ENCODE peak calls at places on chromosome 3, in eight cellular contexts. N is K562, A is tibial artery, O is lung, H is GM23248, Y is body of pancreas, G is colonic mucosa, L is A549. U is an unnamed sample.

GRCh38 chr3:46960081-46960701 is 16.4 kb downstream of the CCDC12 start:
- DNase-seq in A (no peak), N (no peak), L (no peak), Y (peak; percentile 79), H (peak; percentile 86), G (no peak), O (no peak), U (no peak)

GRCh38 chr3:54653456-54654195 is 274.2 kb downstream of the LRTM1 start:
- DNase-seq in G (no peak), L (no peak), O (no peak), A (no peak), N (no peak), Y (no peak), H (no peak), U (no peak)

GRCh38 chr3:133271491-133271890 is 128.4 kb upstream of the BFSP2 start:
- DNase-seq in L (no peak), A (no peak), N (no peak), G (no peak), O (no peak), Y (no peak), H (peak; percentile 47), U (no peak)

GRCh38 chr3:181879926-181880325 is 168.2 kb downstream of the SOX2 start:
- DNase-seq in G (no peak), Y (no peak), H (no peak), L (no peak), O (no peak), N (no peak), A (no peak), U (no peak)

GRCh38 chr3:129612350-129613204 is 6.1 kb upstream of the PLXND1 start:
- DNase-seq in A (peak; percentile 27), G (no peak), N (no peak), O (no peak), L (peak; percentile 78), H (peak; percentile 81), Y (no peak), U (no peak)

GRCh38 chr3:171284308-171285075 is 175.7 kb downstream of the TNIK start:
- DNase-seq in N (no peak), O (no peak), L (peak; percentile 43), G (peak; percentile 24), H (peak; percentile 98), A (peak; percentile 80), Y (peak; percentile 38), U (no peak)

GRCh38 chr3:179731544-179731943 is 78.7 kb downstream of the USP13 start:
- DNase-seq in G (no peak), N (no peak), Y (no peak), O (peak; percentile 91), H (no peak), L (no peak), A (no peak), U (no peak)

GRCh38 chr3:2940062-2940461 is 170.1 kb downstream of the IL5RA start:
- DNase-seq in L (no peak), H (no peak), N (no peak), O (no peak), A (no peak), Y (no peak), G (no peak), U (no peak)

GRCh38 chr3:183514048-183514447 is 41.5 kb downstream of the KLHL6 start:
- DNase-seq in G (no peak), Y (no peak), O (no peak), N (no peak), L (no peak), H (no peak), A (no peak), U (no peak)

GRCh38 chr3:45593708-45594601 is 596 bp upstream of the LIMD1 start:
- DNase-seq in O (peak; percentile 69), L (peak; percentile 56), Y (peak; percentile 76), A (peak; percentile 50), G (peak; percentile 76), N (peak; percentile 85), H (peak; percentile 90), U (peak; percentile 81)

GRCh38 chr3:72082121-72082715 is 297.3 kb upstream of the PROK2 start:
- DNase-seq in N (no peak), Y (peak; percentile 64), L (no peak), G (peak; percentile 30), H (peak; percentile 56), A (no peak), O (peak; percentile 35), U (peak; percentile 44)

GRCh38 chr3:72079369-72079872 is 294.5 kb upstream of the PROK2 start:
- DNase-seq in G (no peak), O (no peak), A (no peak), Y (no peak), H (no peak), N (no peak), L (no peak), U (no peak)

GRCh38 chr3:72081456-72081855 is 296.5 kb upstream of the PROK2 start:
- DNase-seq in G (no peak), N (no peak), H (no peak), A (no peak), O (no peak), L (no peak), Y (no peak), U (no peak)

GRCh38 chr3:72080101-72080500 is 295.2 kb upstream of the PROK2 start:
- DNase-seq in H (no peak), O (no peak), A (no peak), G (no peak), L (no peak), Y (no peak), N (no peak), U (no peak)

DNA sequence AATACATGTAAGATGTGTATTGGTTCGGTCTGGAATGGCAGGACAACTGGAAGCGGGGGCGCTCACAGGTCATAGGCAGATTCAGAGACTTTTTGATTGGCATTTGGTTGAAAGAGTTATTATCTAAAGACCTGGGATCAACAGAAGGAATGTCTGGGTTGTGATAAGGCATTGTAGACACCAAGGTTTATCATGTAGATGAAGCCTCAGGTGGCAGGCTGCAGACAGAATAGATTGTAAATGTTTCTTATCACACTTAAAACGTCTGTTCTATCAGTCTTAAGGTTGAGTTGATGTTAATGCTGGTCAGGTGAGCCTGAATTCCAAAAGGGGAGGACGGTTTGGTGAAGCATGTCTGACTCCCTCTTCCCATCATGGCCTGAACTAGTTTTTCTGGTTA is 295.9 kb upstream of the PROK2 start:
- DNase-seq in H (no peak), O (no peak), N (peak; percentile 58), Y (no peak), A (no peak), G (no peak), L (no peak), U (no peak)
- H3K27ac ChIP-seq in H (no peak overlapping the region), O (no peak overlapping the region), N (no peak overlapping the region), Y (no peak overlapping the region), A (no peak overlapping the region), G (no peak overlapping the region), L (no peak overlapping the region), U (no peak overlapping the region)

GRCh38 chr3:189687475-189687874 is 56.3 kb downstream of the TP63 start:
- DNase-seq in L (no peak), A (no peak), N (no peak), Y (no peak), H (no peak), G (no peak), O (no peak), U (no peak)

GRCh38 chr3:189688296-189688695 is 57.1 kb downstream of the TP63 start:
- DNase-seq in G (no peak), L (no peak), A (no peak), N (no peak), Y (no peak), O (no peak), H (no peak), U (no peak)

GRCh38 chr3:189684317-189684716 is 53.1 kb downstream of the TP63 start:
- DNase-seq in H (no peak), A (no peak), Y (no peak), N (no peak), O (no peak), L (no peak), G (no peak), U (no peak)

GRCh38 chr3:189683576-189684255 is 52.5 kb downstream of the TP63 start:
- DNase-seq in H (no peak), N (no peak), Y (no peak), A (no peak), O (no peak), L (no peak), G (no peak), U (no peak)

DNA sequence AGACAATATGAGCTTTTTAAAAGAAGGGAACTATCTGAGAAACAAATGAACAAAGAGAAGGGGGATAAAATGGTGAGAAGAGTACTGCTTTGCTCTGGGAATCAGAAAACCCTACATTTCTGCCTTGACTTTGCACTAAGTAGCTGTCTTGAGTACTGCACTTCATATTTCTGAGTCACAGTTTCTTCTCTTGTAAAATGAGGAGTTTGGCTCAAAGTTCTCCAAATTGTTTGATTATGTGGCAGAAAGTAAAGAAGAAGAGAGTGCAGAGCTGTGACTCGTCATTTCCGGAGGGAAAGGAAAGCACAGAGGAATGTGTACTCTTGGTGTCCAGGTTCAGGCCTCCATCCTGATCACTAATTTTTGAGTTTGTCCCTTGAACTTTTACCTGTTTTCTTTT is 54.7 kb downstream of the TP63 start:
- DNase-seq in L (no peak), Y (no peak), G (no peak), A (no peak), H (peak; percentile 85), N (no peak), O (no peak), U (no peak)
- H3K4me1 ChIP-seq in L (peaks cover 20% of the 10 kb centered on the region), Y (no peaks in the 10 kb centered on the region), G (no peaks in the 10 kb centered on the region), A (no peaks in the 10 kb centered on the region), H (peaks cover 15% of the 10 kb centered on the region), N (no peaks in the 10 kb centered on the region), O (no peaks in the 10 kb centered on the region), U (no peaks in the 10 kb centered on the region)

GRCh38 chr3:152241142-152242067 is 27.3 kb upstream of the MBNL1 start:
- DNase-seq in A (no peak), O (no peak), Y (no peak), N (peak; percentile 65), H (no peak), L (no peak), G (no peak), U (no peak)

GRCh38 chr3:152244156-152244888 is 24.4 kb upstream of the MBNL1 start:
- DNase-seq in L (no peak), Y (no peak), O (no peak), N (peak; percentile 70), A (no peak), H (no peak), G (no peak), U (no peak)

GRCh38 chr3:152245498-152246175 is 23.1 kb upstream of the MBNL1 start:
- DNase-seq in O (no peak), N (peak; percentile 69), Y (no peak), A (no peak), G (no peak), L (no peak), H (no peak), U (no peak)

GRCh38 chr3:152243301-152243711 is 25.4 kb upstream of the MBNL1 start:
- DNase-seq in L (no peak), G (no peak), A (no peak), Y (no peak), N (peak; percentile 86), O (no peak), H (no peak), U (no peak)
- H3K4me3 ChIP-seq in L (no peak overlapping the region), G (peak overlapping the region; percentile 1), A (no peak overlapping the region), Y (no peak overlapping the region), N (peak overlapping the region; percentile 42), O (no peak overlapping the region), H (no peak overlapping the region), U (peak overlapping the region; percentile 18)

DNA sequence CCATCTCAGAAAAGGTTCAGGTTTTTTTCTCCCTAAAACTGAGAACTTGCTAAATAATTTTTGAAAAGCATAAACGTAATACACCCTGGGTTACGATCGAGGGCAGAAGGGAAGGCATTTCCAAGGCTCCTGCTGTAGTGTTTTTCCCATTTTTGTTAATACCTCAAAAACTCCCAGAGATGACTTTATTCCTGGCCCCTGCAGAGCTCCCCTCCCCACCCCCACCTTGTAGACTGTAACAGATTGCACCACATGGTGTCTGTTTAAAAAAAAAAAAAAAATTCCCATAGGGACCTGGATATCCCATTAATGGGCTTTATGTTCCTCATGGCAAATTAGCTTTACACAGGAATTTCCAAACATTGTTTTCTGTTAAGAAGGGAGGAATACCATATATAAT is 38.2 kb downstream of the FEZF2 start:
- DNase-seq in G (no peak), Y (no peak), H (no peak), N (no peak), L (no peak), O (no peak), A (no peak), U (no peak)
- H3K27ac ChIP-seq in G (no peak overlapping the region), Y (no peak overlapping the region), H (no peak overlapping the region), N (no peak overlapping the region), L (no peak overlapping the region), O (no peak overlapping the region), A (no peak overlapping the region), U (no peak overlapping the region)